ENCODE peak calls at places on chromosomes 11 and 22, in nine cellular contexts. A is amygdala; I is caudate nucleus; P is GM13976; N is anterior cingulate cortex; L is cardiac fibroblast; S is NCI-H1417 treated with DMSO at 0.1 percent for 48 hours; D is frontal cortex; X is activated effector memory CD4-positive, alpha-beta T cell treated with Interleukin-2 at 50 U/mL for 16 hours. M is an unnamed sample.

GRCh38 chr11:128505449-128506058 is 81.8 kb downstream of the ETS1 start:
- DNase-seq in N (no peak), X (no peak), P (no peak), L (no peak), A (no peak), D (no peak), S (no peak), I (no peak), M (no peak)

GRCh38 chr11:551131-551530 is 9.4 kb downstream of the LMNTD2 start:
- DNase-seq in A (no peak), P (no peak), I (no peak), S (no peak), D (no peak), L (no peak), X (no peak), N (no peak), M (no peak)

GRCh38 chr11:19594326-19594725 is 118.3 kb upstream of the NAV2 start:
- DNase-seq in N (no peak), I (no peak), S (no peak), A (no peak), P (no peak), L (no peak), D (no peak), X (no peak), M (no peak)

GRCh38 chr11:68965901-68966868 is 14.6 kb downstream of the MRGPRD start:
- DNase-seq in L (no peak), S (no peak), X (peak), D (no peak), I (no peak), A (no peak), P (no peak), N (no peak), M (no peak)

GRCh38 chr22:33492210-33492651 is 428.0 kb downstream of the LARGE1 start:
- DNase-seq in L (peak), A (no peak), D (no peak), I (no peak), S (no peak), P (no peak), X (no peak), N (no peak), M (no peak)

GRCh38 chr11:121636341-121637176 is 183.8 kb upstream of the SORL1-AS1 start:
- DNase-seq in S (no peak), L (no peak), P (no peak), I (no peak), N (no peak), D (no peak), A (no peak), X (no peak), M (no peak)

GRCh38 chr11:10326080-10326964 is 21.4 kb downstream of the ADM start:
- DNase-seq in A (no peak), D (no peak), X (no peak), P (no peak), L (peak), N (no peak), I (no peak), S (no peak), M (no peak)

GRCh38 chr11:75558939-75559843 is 2.9 kb upstream of the SERPINH1 start:
- DNase-seq in I (no peak), X (no peak), L (peak), N (no peak), D (no peak), S (no peak), A (no peak), P (no peak), M (no peak)